ENCODE peak calls at places on chromosomes 3 and 15, in eight cellular contexts. One of them, this sample, is unnamed.

GRCh38 chr3:9870978-9871377 is 9.1 kb downstream of the CIDEC start:
- DNase-seq in IMR-90: peak
- DNase-seq in HCT116: no peak
- DNase-seq in mammary epithelial cell: peak
- DNase-seq in PC-3: peak
- DNase-seq in HepG2: peak
- DNase-seq in hepatocyte: no peak
- DNase-seq in A549: no peak
- DNase-seq in this sample: no peak

GRCh38 chr3:152638707-152639450 is 196.1 kb upstream of the P2RY1 start:
- DNase-seq in IMR-90: no peak
- DNase-seq in HCT116: no peak
- DNase-seq in mammary epithelial cell: peak
- DNase-seq in PC-3: no peak
- DNase-seq in HepG2: no peak
- DNase-seq in hepatocyte: peak
- DNase-seq in A549: no peak
- DNase-seq in this sample: no peak

GRCh38 chr3:128971421-128971820 is 22.5 kb downstream of the CFAP92 start:
- DNase-seq in IMR-90: peak
- DNase-seq in HCT116: no peak
- DNase-seq in mammary epithelial cell: no peak
- DNase-seq in PC-3: no peak
- DNase-seq in HepG2: no peak
- DNase-seq in hepatocyte: peak
- DNase-seq in A549: no peak
- DNase-seq in this sample: no peak

GRCh38 chr15:73305331-73306211 is 63.2 kb downstream of the HCN4 start:
- DNase-seq in IMR-90: peak
- DNase-seq in HCT116: peak
- DNase-seq in mammary epithelial cell: peak
- DNase-seq in PC-3: peak
- DNase-seq in HepG2: peak
- DNase-seq in hepatocyte: peak
- DNase-seq in A549: peak
- DNase-seq in this sample: peak

GRCh38 chr3:136960838-136961836 is 3.4 kb downstream of the IL20RB start:
- DNase-seq in IMR-90: no peak
- DNase-seq in HCT116: peak
- DNase-seq in mammary epithelial cell: peak
- DNase-seq in PC-3: peak
- DNase-seq in HepG2: no peak
- DNase-seq in hepatocyte: no peak
- DNase-seq in A549: peak
- DNase-seq in this sample: no peak

GRCh38 chr3:40096561-40097506 is 212.7 kb upstream of the EIF1B start:
- DNase-seq in IMR-90: no peak
- DNase-seq in HCT116: no peak
- DNase-seq in mammary epithelial cell: peak
- DNase-seq in PC-3: peak
- DNase-seq in HepG2: no peak
- DNase-seq in hepatocyte: no peak
- DNase-seq in A549: no peak
- DNase-seq in this sample: no peak

GRCh38 chr3:188400494-188401243 is 246.7 kb downstream of the LPP start:
- DNase-seq in IMR-90: no peak
- DNase-seq in HCT116: no peak
- DNase-seq in mammary epithelial cell: no peak
- DNase-seq in PC-3: no peak
- DNase-seq in HepG2: no peak
- DNase-seq in hepatocyte: no peak
- DNase-seq in A549: no peak
- DNase-seq in this sample: peak

GRCh38 chr15:88152672-88153071 is 103.9 kb downstream of the NTRK3 start:
- DNase-seq in IMR-90: no peak
- DNase-seq in HCT116: no peak
- DNase-seq in mammary epithelial cell: no peak
- DNase-seq in PC-3: no peak
- DNase-seq in HepG2: no peak
- DNase-seq in hepatocyte: no peak
- DNase-seq in A549: no peak
- DNase-seq in this sample: no peak

GRCh38 chr3:189515916-189516531 is 115.2 kb upstream of the TP63 start:
- DNase-seq in IMR-90: no peak
- DNase-seq in HCT116: no peak
- DNase-seq in mammary epithelial cell: no peak
- DNase-seq in PC-3: no peak
- DNase-seq in HepG2: no peak
- DNase-seq in hepatocyte: no peak
- DNase-seq in A549: no peak
- DNase-seq in this sample: no peak

GRCh38 chr3:33908209-33908851 is 109.9 kb downstream of the PDCD6IP start:
- DNase-seq in IMR-90: no peak
- DNase-seq in HCT116: no peak
- DNase-seq in mammary epithelial cell: no peak
- DNase-seq in PC-3: no peak
- DNase-seq in HepG2: no peak
- DNase-seq in hepatocyte: no peak
- DNase-seq in A549: no peak
- DNase-seq in this sample: no peak

GRCh38 chr3:100317928-100318327 is 16.6 kb upstream of the NIT2 start:
- DNase-seq in IMR-90: no peak
- DNase-seq in HCT116: no peak
- DNase-seq in mammary epithelial cell: no peak
- DNase-seq in PC-3: no peak
- DNase-seq in HepG2: no peak
- DNase-seq in hepatocyte: no peak
- DNase-seq in A549: no peak
- DNase-seq in this sample: no peak
- H3K4me2 ChIP-seq in IMR-90: no peak
- H3K4me2 ChIP-seq in HCT116: no peak
- H3K4me2 ChIP-seq in mammary epithelial cell: no peak
- H3K4me2 ChIP-seq in PC-3: no peak
- H3K4me2 ChIP-seq in HepG2: no peak
- H3K4me2 ChIP-seq in hepatocyte: no peak
- H3K4me2 ChIP-seq in A549: no peak
- H3K4me2 ChIP-seq in this sample: no peak

DNA sequence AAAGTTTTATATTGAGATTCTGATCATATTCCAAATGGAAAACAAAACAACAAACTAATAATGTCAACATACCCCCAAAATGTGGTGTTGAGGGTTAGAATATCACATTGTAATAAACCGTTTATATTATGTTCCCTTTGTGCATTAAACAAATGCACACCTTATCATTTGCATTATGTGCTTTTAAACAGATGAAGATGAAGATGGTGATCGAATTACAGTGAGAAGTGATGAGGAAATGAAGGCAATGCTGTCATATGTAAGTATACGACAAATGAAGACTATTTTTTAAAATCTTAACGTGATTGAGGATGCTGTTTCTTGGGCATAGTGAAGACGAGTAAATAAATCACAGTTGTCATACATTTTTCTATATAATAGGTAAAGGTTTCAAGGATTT is 20.6 kb downstream of the MAP2K5 start:
- DNase-seq in IMR-90: no peak
- DNase-seq in HCT116: no peak
- DNase-seq in mammary epithelial cell: no peak
- DNase-seq in PC-3: no peak
- DNase-seq in HepG2: no peak
- DNase-seq in hepatocyte: no peak
- DNase-seq in A549: no peak
- DNase-seq in this sample: no peak
- H3K4me3 ChIP-seq in IMR-90: no peak
- H3K4me3 ChIP-seq in HCT116: no peak
- H3K4me3 ChIP-seq in mammary epithelial cell: no peak
- H3K4me3 ChIP-seq in PC-3: no peak
- H3K4me3 ChIP-seq in HepG2: no peak
- H3K4me3 ChIP-seq in hepatocyte: no peak
- H3K4me3 ChIP-seq in A549: no peak
- H3K4me3 ChIP-seq in this sample: no peak

DNA sequence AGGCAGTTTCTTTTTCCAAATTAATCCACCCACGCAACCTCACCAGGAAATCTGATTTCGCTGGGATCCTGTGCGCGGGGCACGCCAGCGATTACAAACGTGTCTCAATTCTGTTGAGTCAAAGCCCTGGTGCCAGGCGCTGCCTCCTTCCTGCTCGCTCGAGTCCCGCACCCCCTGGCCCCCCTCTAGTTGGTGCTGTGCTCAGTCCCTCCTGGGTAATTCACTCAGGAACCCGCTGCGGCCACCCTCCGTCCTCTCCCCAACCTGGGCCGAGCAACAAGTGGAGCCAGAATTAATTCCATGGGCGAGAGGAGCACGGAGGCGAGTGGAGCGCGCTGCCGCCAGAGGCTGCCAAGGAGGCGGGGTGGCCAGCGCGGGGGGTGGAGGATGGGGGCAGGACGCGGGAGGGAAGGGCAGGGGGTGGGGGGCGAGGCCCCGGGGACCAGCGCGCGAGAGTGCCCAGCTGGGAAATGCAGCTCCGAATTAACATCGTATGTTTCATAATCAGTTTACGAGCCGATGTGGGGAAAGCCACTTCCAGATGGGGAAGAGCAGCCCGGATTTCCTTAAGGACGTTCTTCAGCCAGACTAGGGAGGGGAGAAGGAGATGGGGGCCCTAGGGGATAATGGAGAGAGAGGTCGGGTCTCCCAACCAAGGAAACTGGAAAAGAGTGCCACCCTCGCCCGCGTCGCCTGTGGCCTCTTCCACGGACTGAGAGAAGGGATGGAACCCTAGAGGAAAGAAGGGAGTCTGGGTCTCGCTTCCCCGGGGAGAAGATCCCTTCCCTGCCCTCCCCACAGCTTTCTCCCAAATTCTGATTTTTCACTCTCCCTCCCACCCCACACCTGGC is 5.8 kb downstream of the WNT5A start:
- DNase-seq in IMR-90: peak
- DNase-seq in HCT116: no peak
- DNase-seq in mammary epithelial cell: no peak
- DNase-seq in PC-3: peak
- DNase-seq in HepG2: no peak
- DNase-seq in hepatocyte: peak
- DNase-seq in A549: no peak
- DNase-seq in this sample: no peak
- H3K4me2 ChIP-seq in IMR-90: peak
- H3K4me2 ChIP-seq in HCT116: no peak
- H3K4me2 ChIP-seq in mammary epithelial cell: peak
- H3K4me2 ChIP-seq in PC-3: peak
- H3K4me2 ChIP-seq in HepG2: no peak
- H3K4me2 ChIP-seq in hepatocyte: peak
- H3K4me2 ChIP-seq in A549: peak
- H3K4me2 ChIP-seq in this sample: no peak

DNA sequence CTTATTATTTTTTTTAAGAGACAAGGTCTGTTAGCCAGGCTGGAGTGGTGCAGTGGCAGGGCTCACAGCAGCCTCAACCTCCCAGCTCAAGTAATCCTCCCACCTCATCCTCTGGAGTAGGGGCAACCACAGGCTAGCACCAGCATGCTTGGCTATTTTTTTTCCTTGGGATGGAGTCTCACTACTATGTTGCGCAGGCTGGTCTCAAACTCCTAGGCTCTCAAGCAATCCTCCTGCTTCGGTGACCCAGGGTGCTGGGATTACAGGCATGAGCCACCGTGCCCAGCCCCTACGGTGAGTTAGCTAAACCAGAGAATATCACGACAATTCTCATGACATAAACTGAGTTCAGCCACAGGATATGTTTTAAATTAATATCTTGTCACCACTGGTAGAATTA is 2.0 kb downstream of the DCUN1D1 start:
- DNase-seq in IMR-90: no peak
- DNase-seq in HCT116: no peak
- DNase-seq in mammary epithelial cell: no peak
- DNase-seq in PC-3: no peak
- DNase-seq in HepG2: no peak
- DNase-seq in hepatocyte: no peak
- DNase-seq in A549: no peak
- DNase-seq in this sample: no peak
- H3K4me3 ChIP-seq in IMR-90: no peak
- H3K4me3 ChIP-seq in HCT116: no peak
- H3K4me3 ChIP-seq in mammary epithelial cell: peak
- H3K4me3 ChIP-seq in PC-3: peak
- H3K4me3 ChIP-seq in HepG2: peak
- H3K4me3 ChIP-seq in hepatocyte: no peak
- H3K4me3 ChIP-seq in A549: peak
- H3K4me3 ChIP-seq in this sample: peak

GRCh38 chr3:141887051-141887450 is 10.6 kb downstream of the ATP1B3 start:
- DNase-seq in IMR-90: no peak
- DNase-seq in HCT116: no peak
- DNase-seq in mammary epithelial cell: no peak
- DNase-seq in PC-3: no peak
- DNase-seq in HepG2: no peak
- DNase-seq in hepatocyte: no peak
- DNase-seq in A549: no peak
- DNase-seq in this sample: no peak
- H3K4me2 ChIP-seq in IMR-90: no peak
- H3K4me2 ChIP-seq in HCT116: no peak
- H3K4me2 ChIP-seq in mammary epithelial cell: no peak
- H3K4me2 ChIP-seq in PC-3: no peak
- H3K4me2 ChIP-seq in HepG2: no peak
- H3K4me2 ChIP-seq in hepatocyte: no peak
- H3K4me2 ChIP-seq in A549: no peak
- H3K4me2 ChIP-seq in this sample: no peak

GRCh38 chr3:180989291-180990163 is at the start of gene DNAJC19:
- DNase-seq in IMR-90: peak
- DNase-seq in HCT116: peak
- DNase-seq in mammary epithelial cell: peak
- DNase-seq in PC-3: peak
- DNase-seq in HepG2: peak
- DNase-seq in hepatocyte: peak
- DNase-seq in A549: peak
- DNase-seq in this sample: peak

GRCh38 chr3:180981912-180982311 is 7.6 kb downstream of the DNAJC19 start:
- DNase-seq in IMR-90: no peak
- DNase-seq in HCT116: no peak
- DNase-seq in mammary epithelial cell: no peak
- DNase-seq in PC-3: no peak
- DNase-seq in HepG2: no peak
- DNase-seq in hepatocyte: no peak
- DNase-seq in A549: no peak
- DNase-seq in this sample: no peak

GRCh38 chr3:180990494-180990893 is 958 bp upstream of the DNAJC19 start:
- DNase-seq in IMR-90: no peak
- DNase-seq in HCT116: no peak
- DNase-seq in mammary epithelial cell: no peak
- DNase-seq in PC-3: no peak
- DNase-seq in HepG2: no peak
- DNase-seq in hepatocyte: no peak
- DNase-seq in A549: no peak
- DNase-seq in this sample: no peak

GRCh38 chr3:180983136-180983535 is 6.4 kb downstream of the DNAJC19 start:
- DNase-seq in IMR-90: no peak
- DNase-seq in HCT116: no peak
- DNase-seq in mammary epithelial cell: no peak
- DNase-seq in PC-3: no peak
- DNase-seq in HepG2: no peak
- DNase-seq in hepatocyte: no peak
- DNase-seq in A549: no peak
- DNase-seq in this sample: no peak

DNA sequence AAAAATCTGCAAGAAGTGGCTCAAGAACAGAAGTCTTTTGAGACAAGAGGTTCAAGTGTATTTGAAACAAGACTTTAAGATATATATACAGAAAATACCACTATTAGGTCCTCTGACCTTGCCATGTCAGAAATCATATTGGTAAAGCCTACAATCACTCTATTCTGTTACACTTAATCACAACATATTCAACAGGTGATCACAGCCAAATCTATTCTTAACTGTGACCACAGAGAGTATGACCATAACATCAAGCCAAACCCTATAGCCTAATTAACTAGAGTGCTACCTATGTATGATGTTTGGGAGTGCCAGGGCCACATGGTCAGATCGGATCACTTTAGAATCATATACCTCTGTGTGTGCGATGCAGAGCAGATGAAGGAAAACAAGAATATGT is 2.2 kb downstream of the DNAJC19 start:
- DNase-seq in IMR-90: no peak
- DNase-seq in HCT116: no peak
- DNase-seq in mammary epithelial cell: no peak
- DNase-seq in PC-3: no peak
- DNase-seq in HepG2: no peak
- DNase-seq in hepatocyte: no peak
- DNase-seq in A549: no peak
- DNase-seq in this sample: no peak
- H3K4me3 ChIP-seq in IMR-90: no peak
- H3K4me3 ChIP-seq in HCT116: no peak
- H3K4me3 ChIP-seq in mammary epithelial cell: no peak
- H3K4me3 ChIP-seq in PC-3: no peak
- H3K4me3 ChIP-seq in HepG2: no peak
- H3K4me3 ChIP-seq in hepatocyte: no peak
- H3K4me3 ChIP-seq in A549: no peak
- H3K4me3 ChIP-seq in this sample: no peak

This sample was measured in OCI-LY7.